ENCODE peak calls at places on chromosomes 3 and 15, in nine cellular contexts. One of them, this sample, is unnamed.

GRCh38 chr3:168426196-168426595 is 330.5 kb upstream of the GOLIM4 start:
- DNase-seq in breast epithelium: no peak
- DNase-seq in HTR-8/SVneo: peak; percentile 18
- DNase-seq in activated T-helper 9 cell treated with anti-CD3 and anti-CD28 coated beads, Interleukin-2, amount 50 U/mL, for 16 hours: no peak
- DNase-seq in hippocampal formation: no peak
- DNase-seq in M059J: no peak
- DNase-seq in activated B cell treated with CpG ODN at 0.5 μM for 24 hours: no peak
- DNase-seq in iris pigment epithelial cell: peak; percentile 1
- DNase-seq in activated naive CD8-positive, alpha-beta T cell treated with anti-CD3 and anti-CD28 coated beads, Interleukin-2, amount 50 U/mL, for 24 hours: no peak
- DNase-seq in this sample: no peak

GRCh38 chr3:128763967-128764366 is 38.0 kb downstream of the RAB7A start:
- DNase-seq in breast epithelium: no peak
- DNase-seq in HTR-8/SVneo: no peak
- DNase-seq in activated T-helper 9 cell treated with anti-CD3 and anti-CD28 coated beads, Interleukin-2, amount 50 U/mL, for 16 hours: no peak
- DNase-seq in hippocampal formation: no peak
- DNase-seq in M059J: peak; percentile 47
- DNase-seq in activated B cell treated with CpG ODN at 0.5 μM for 24 hours: no peak
- DNase-seq in iris pigment epithelial cell: no peak
- DNase-seq in activated naive CD8-positive, alpha-beta T cell treated with anti-CD3 and anti-CD28 coated beads, Interleukin-2, amount 50 U/mL, for 24 hours: peak; percentile 44
- DNase-seq in this sample: no peak

GRCh38 chr3:128714887-128715496 is 11.0 kb upstream of the RAB7A start:
- DNase-seq in breast epithelium: no peak
- DNase-seq in HTR-8/SVneo: no peak
- DNase-seq in activated T-helper 9 cell treated with anti-CD3 and anti-CD28 coated beads, Interleukin-2, amount 50 U/mL, for 16 hours: no peak
- DNase-seq in hippocampal formation: no peak
- DNase-seq in M059J: no peak
- DNase-seq in activated B cell treated with CpG ODN at 0.5 μM for 24 hours: no peak
- DNase-seq in iris pigment epithelial cell: no peak
- DNase-seq in activated naive CD8-positive, alpha-beta T cell treated with anti-CD3 and anti-CD28 coated beads, Interleukin-2, amount 50 U/mL, for 24 hours: peak; percentile 29
- DNase-seq in this sample: no peak

GRCh38 chr3:74844428-74844827 is 230.0 kb upstream of the CNTN3 start:
- DNase-seq in breast epithelium: no peak
- DNase-seq in HTR-8/SVneo: no peak
- DNase-seq in activated T-helper 9 cell treated with anti-CD3 and anti-CD28 coated beads, Interleukin-2, amount 50 U/mL, for 16 hours: no peak
- DNase-seq in hippocampal formation: no peak
- DNase-seq in M059J: no peak
- DNase-seq in activated B cell treated with CpG ODN at 0.5 μM for 24 hours: no peak
- DNase-seq in iris pigment epithelial cell: no peak
- DNase-seq in activated naive CD8-positive, alpha-beta T cell treated with anti-CD3 and anti-CD28 coated beads, Interleukin-2, amount 50 U/mL, for 24 hours: no peak
- DNase-seq in this sample: no peak

GRCh38 chr3:101992861-101993260 is 143.5 kb downstream of the NFKBIZ start:
- DNase-seq in breast epithelium: no peak
- DNase-seq in HTR-8/SVneo: no peak
- DNase-seq in activated T-helper 9 cell treated with anti-CD3 and anti-CD28 coated beads, Interleukin-2, amount 50 U/mL, for 16 hours: no peak
- DNase-seq in hippocampal formation: no peak
- DNase-seq in M059J: no peak
- DNase-seq in activated B cell treated with CpG ODN at 0.5 μM for 24 hours: no peak
- DNase-seq in iris pigment epithelial cell: no peak
- DNase-seq in activated naive CD8-positive, alpha-beta T cell treated with anti-CD3 and anti-CD28 coated beads, Interleukin-2, amount 50 U/mL, for 24 hours: no peak
- DNase-seq in this sample: no peak

GRCh38 chr15:57133127-57133968 is 214.9 kb downstream of the TCF12 start:
- DNase-seq in breast epithelium: no peak
- DNase-seq in HTR-8/SVneo: no peak
- DNase-seq in activated T-helper 9 cell treated with anti-CD3 and anti-CD28 coated beads, Interleukin-2, amount 50 U/mL, for 16 hours: no peak
- DNase-seq in hippocampal formation: peak; percentile 27
- DNase-seq in M059J: no peak
- DNase-seq in activated B cell treated with CpG ODN at 0.5 μM for 24 hours: no peak
- DNase-seq in iris pigment epithelial cell: peak; percentile 41
- DNase-seq in activated naive CD8-positive, alpha-beta T cell treated with anti-CD3 and anti-CD28 coated beads, Interleukin-2, amount 50 U/mL, for 24 hours: peak; percentile 3
- DNase-seq in this sample: no peak

GRCh38 chr15:63157891-63158431 is 684 bp upstream of the RPS27L start:
- DNase-seq in breast epithelium: no peak
- DNase-seq in HTR-8/SVneo: peak; percentile 57
- DNase-seq in activated T-helper 9 cell treated with anti-CD3 and anti-CD28 coated beads, Interleukin-2, amount 50 U/mL, for 16 hours: no peak
- DNase-seq in hippocampal formation: peak; percentile 24
- DNase-seq in M059J: peak; percentile 77
- DNase-seq in activated B cell treated with CpG ODN at 0.5 μM for 24 hours: no peak
- DNase-seq in iris pigment epithelial cell: peak; percentile 88
- DNase-seq in activated naive CD8-positive, alpha-beta T cell treated with anti-CD3 and anti-CD28 coated beads, Interleukin-2, amount 50 U/mL, for 24 hours: peak; percentile 36
- DNase-seq in this sample: peak; percentile 46

GRCh38 chr15:93854088-93854487 is 377.3 kb upstream of the MCTP2 start:
- DNase-seq in breast epithelium: no peak
- DNase-seq in HTR-8/SVneo: no peak
- DNase-seq in activated T-helper 9 cell treated with anti-CD3 and anti-CD28 coated beads, Interleukin-2, amount 50 U/mL, for 16 hours: no peak
- DNase-seq in hippocampal formation: no peak
- DNase-seq in M059J: no peak
- DNase-seq in activated B cell treated with CpG ODN at 0.5 μM for 24 hours: no peak
- DNase-seq in iris pigment epithelial cell: no peak
- DNase-seq in activated naive CD8-positive, alpha-beta T cell treated with anti-CD3 and anti-CD28 coated beads, Interleukin-2, amount 50 U/mL, for 24 hours: no peak
- DNase-seq in this sample: no peak

GRCh38 chr3:183108002-183108449 is 8.7 kb upstream of the MCCC1 start:
- DNase-seq in breast epithelium: no peak
- DNase-seq in HTR-8/SVneo: no peak
- DNase-seq in activated T-helper 9 cell treated with anti-CD3 and anti-CD28 coated beads, Interleukin-2, amount 50 U/mL, for 16 hours: no peak
- DNase-seq in hippocampal formation: no peak
- DNase-seq in M059J: peak; percentile 34
- DNase-seq in activated B cell treated with CpG ODN at 0.5 μM for 24 hours: no peak
- DNase-seq in iris pigment epithelial cell: peak; percentile 29
- DNase-seq in activated naive CD8-positive, alpha-beta T cell treated with anti-CD3 and anti-CD28 coated beads, Interleukin-2, amount 50 U/mL, for 24 hours: no peak
- DNase-seq in this sample: no peak

GRCh38 chr15:69562564-69562963 is 109.9 kb downstream of the RPLP1 start:
- DNase-seq in breast epithelium: no peak
- DNase-seq in HTR-8/SVneo: no peak
- DNase-seq in activated T-helper 9 cell treated with anti-CD3 and anti-CD28 coated beads, Interleukin-2, amount 50 U/mL, for 16 hours: no peak
- DNase-seq in hippocampal formation: no peak
- DNase-seq in M059J: no peak
- DNase-seq in activated B cell treated with CpG ODN at 0.5 μM for 24 hours: no peak
- DNase-seq in iris pigment epithelial cell: no peak
- DNase-seq in activated naive CD8-positive, alpha-beta T cell treated with anti-CD3 and anti-CD28 coated beads, Interleukin-2, amount 50 U/mL, for 24 hours: no peak
- DNase-seq in this sample: no peak

GRCh38 chr3:130895690-130896089 is 1.8 kb downstream of the ATP2C1 start:
- DNase-seq in breast epithelium: no peak
- DNase-seq in HTR-8/SVneo: no peak
- DNase-seq in activated T-helper 9 cell treated with anti-CD3 and anti-CD28 coated beads, Interleukin-2, amount 50 U/mL, for 16 hours: no peak
- DNase-seq in hippocampal formation: no peak
- DNase-seq in M059J: no peak
- DNase-seq in activated B cell treated with CpG ODN at 0.5 μM for 24 hours: no peak
- DNase-seq in iris pigment epithelial cell: no peak
- DNase-seq in activated naive CD8-positive, alpha-beta T cell treated with anti-CD3 and anti-CD28 coated beads, Interleukin-2, amount 50 U/mL, for 24 hours: no peak
- DNase-seq in this sample: no peak

GRCh38 chr15:78718257-78718656 is 77.2 kb upstream of the CHRNB4 start:
- DNase-seq in breast epithelium: no peak
- DNase-seq in HTR-8/SVneo: no peak
- DNase-seq in activated T-helper 9 cell treated with anti-CD3 and anti-CD28 coated beads, Interleukin-2, amount 50 U/mL, for 16 hours: no peak
- DNase-seq in hippocampal formation: no peak
- DNase-seq in M059J: no peak
- DNase-seq in activated B cell treated with CpG ODN at 0.5 μM for 24 hours: no peak
- DNase-seq in iris pigment epithelial cell: no peak
- DNase-seq in activated naive CD8-positive, alpha-beta T cell treated with anti-CD3 and anti-CD28 coated beads, Interleukin-2, amount 50 U/mL, for 24 hours: no peak
- DNase-seq in this sample: no peak

GRCh38 chr3:31014317-31015040 is 120.0 kb upstream of the GADL1 start:
- DNase-seq in breast epithelium: no peak
- DNase-seq in HTR-8/SVneo: no peak
- DNase-seq in activated T-helper 9 cell treated with anti-CD3 and anti-CD28 coated beads, Interleukin-2, amount 50 U/mL, for 16 hours: no peak
- DNase-seq in hippocampal formation: no peak
- DNase-seq in M059J: peak; percentile 55
- DNase-seq in activated B cell treated with CpG ODN at 0.5 μM for 24 hours: no peak
- DNase-seq in iris pigment epithelial cell: peak; percentile 8
- DNase-seq in activated naive CD8-positive, alpha-beta T cell treated with anti-CD3 and anti-CD28 coated beads, Interleukin-2, amount 50 U/mL, for 24 hours: no peak
- DNase-seq in this sample: no peak

GRCh38 chr15:70432924-70433500 is 330.3 kb downstream of the UACA start:
- DNase-seq in breast epithelium: peak; percentile 19
- DNase-seq in HTR-8/SVneo: no peak
- DNase-seq in activated T-helper 9 cell treated with anti-CD3 and anti-CD28 coated beads, Interleukin-2, amount 50 U/mL, for 16 hours: no peak
- DNase-seq in hippocampal formation: no peak
- DNase-seq in M059J: no peak
- DNase-seq in activated B cell treated with CpG ODN at 0.5 μM for 24 hours: no peak
- DNase-seq in iris pigment epithelial cell: no peak
- DNase-seq in activated naive CD8-positive, alpha-beta T cell treated with anti-CD3 and anti-CD28 coated beads, Interleukin-2, amount 50 U/mL, for 24 hours: no peak
- DNase-seq in this sample: no peak

GRCh38 chr15:33296856-33297255 is 13.9 kb upstream of the RYR3 start:
- DNase-seq in breast epithelium: no peak
- DNase-seq in HTR-8/SVneo: no peak
- DNase-seq in activated T-helper 9 cell treated with anti-CD3 and anti-CD28 coated beads, Interleukin-2, amount 50 U/mL, for 16 hours: no peak
- DNase-seq in hippocampal formation: no peak
- DNase-seq in M059J: no peak
- DNase-seq in activated B cell treated with CpG ODN at 0.5 μM for 24 hours: no peak
- DNase-seq in iris pigment epithelial cell: no peak
- DNase-seq in activated naive CD8-positive, alpha-beta T cell treated with anti-CD3 and anti-CD28 coated beads, Interleukin-2, amount 50 U/mL, for 24 hours: no peak
- DNase-seq in this sample: no peak

GRCh38 chr15:89647191-89647851 is 7.9 kb downstream of the KIF7 start:
- DNase-seq in breast epithelium: peak; percentile 78
- DNase-seq in HTR-8/SVneo: peak; percentile 81
- DNase-seq in activated T-helper 9 cell treated with anti-CD3 and anti-CD28 coated beads, Interleukin-2, amount 50 U/mL, for 16 hours: peak; percentile 25
- DNase-seq in hippocampal formation: peak; percentile 14
- DNase-seq in M059J: no peak
- DNase-seq in activated B cell treated with CpG ODN at 0.5 μM for 24 hours: peak; percentile 50
- DNase-seq in iris pigment epithelial cell: peak; percentile 41
- DNase-seq in activated naive CD8-positive, alpha-beta T cell treated with anti-CD3 and anti-CD28 coated beads, Interleukin-2, amount 50 U/mL, for 24 hours: peak; percentile 87
- DNase-seq in this sample: peak; percentile 59

GRCh38 chr3:158105124-158105709 is 1.0 kb downstream of the SHOX2 start:
- DNase-seq in breast epithelium: no peak
- DNase-seq in HTR-8/SVneo: no peak
- DNase-seq in activated T-helper 9 cell treated with anti-CD3 and anti-CD28 coated beads, Interleukin-2, amount 50 U/mL, for 16 hours: no peak
- DNase-seq in hippocampal formation: no peak
- DNase-seq in M059J: peak; percentile 67
- DNase-seq in activated B cell treated with CpG ODN at 0.5 μM for 24 hours: no peak
- DNase-seq in iris pigment epithelial cell: no peak
- DNase-seq in activated naive CD8-positive, alpha-beta T cell treated with anti-CD3 and anti-CD28 coated beads, Interleukin-2, amount 50 U/mL, for 24 hours: no peak
- DNase-seq in this sample: peak; percentile 21

GRCh38 chr3:161420746-161421145 is 49.4 kb upstream of the SPTSSB start:
- DNase-seq in breast epithelium: no peak
- DNase-seq in HTR-8/SVneo: peak; percentile 11
- DNase-seq in activated T-helper 9 cell treated with anti-CD3 and anti-CD28 coated beads, Interleukin-2, amount 50 U/mL, for 16 hours: no peak
- DNase-seq in hippocampal formation: no peak
- DNase-seq in M059J: peak; percentile 32
- DNase-seq in activated B cell treated with CpG ODN at 0.5 μM for 24 hours: no peak
- DNase-seq in iris pigment epithelial cell: peak; percentile 35
- DNase-seq in activated naive CD8-positive, alpha-beta T cell treated with anti-CD3 and anti-CD28 coated beads, Interleukin-2, amount 50 U/mL, for 24 hours: no peak
- DNase-seq in this sample: no peak

GRCh38 chr3:22951910-22952309 is 251.2 kb upstream of the UBE2E2 start:
- DNase-seq in breast epithelium: no peak
- DNase-seq in HTR-8/SVneo: no peak
- DNase-seq in activated T-helper 9 cell treated with anti-CD3 and anti-CD28 coated beads, Interleukin-2, amount 50 U/mL, for 16 hours: no peak
- DNase-seq in hippocampal formation: no peak
- DNase-seq in M059J: no peak
- DNase-seq in activated B cell treated with CpG ODN at 0.5 μM for 24 hours: no peak
- DNase-seq in iris pigment epithelial cell: no peak
- DNase-seq in activated naive CD8-positive, alpha-beta T cell treated with anti-CD3 and anti-CD28 coated beads, Interleukin-2, amount 50 U/mL, for 24 hours: no peak
- DNase-seq in this sample: no peak

GRCh38 chr3:8095724-8096123 is 405.9 kb upstream of the LMCD1 start:
- DNase-seq in breast epithelium: no peak
- DNase-seq in HTR-8/SVneo: no peak
- DNase-seq in activated T-helper 9 cell treated with anti-CD3 and anti-CD28 coated beads, Interleukin-2, amount 50 U/mL, for 16 hours: no peak
- DNase-seq in hippocampal formation: no peak
- DNase-seq in M059J: no peak
- DNase-seq in activated B cell treated with CpG ODN at 0.5 μM for 24 hours: no peak
- DNase-seq in iris pigment epithelial cell: no peak
- DNase-seq in activated naive CD8-positive, alpha-beta T cell treated with anti-CD3 and anti-CD28 coated beads, Interleukin-2, amount 50 U/mL, for 24 hours: no peak
- DNase-seq in this sample: no peak

This sample was measured in frontal cortex.